ENCODE peak calls at places on chromosome 12, in five cellular contexts. One of them, this sample, is unnamed. For H3K27me3 and H3K4me1, the result is how much of the 10 kb centered on the place peaks cover.

GRCh38 chr12:45540661-45541341 is 188.7 kb upstream of the ARID2 start:
- DNase-seq in pancreas: no peak
- DNase-seq in colonic mucosa: no peak
- DNase-seq in naive thymus-derived CD4-positive, alpha-beta T cell: no peak
- DNase-seq in lung: no peak
- DNase-seq in this sample: no peak

GRCh38 chr12:113244015-113244983 is 23.0 kb downstream of the TPCN1 start:
- DNase-seq in pancreas: peak
- DNase-seq in naive thymus-derived CD4-positive, alpha-beta T cell: no peak
- DNase-seq in lung: peak
- DNase-seq in colonic mucosa: peak
- DNase-seq in this sample: no peak

GRCh38 chr12:109761631-109761950 is 48.0 kb downstream of the FAM222A start:
- DNase-seq in naive thymus-derived CD4-positive, alpha-beta T cell: no peak
- DNase-seq in lung: no peak
- DNase-seq in colonic mucosa: no peak
- DNase-seq in pancreas: peak
- DNase-seq in this sample: no peak

GRCh38 chr12:131872154-131873046 is 22.0 kb upstream of the ULK1 start:
- DNase-seq in lung: no peak
- DNase-seq in naive thymus-derived CD4-positive, alpha-beta T cell: no peak
- DNase-seq in colonic mucosa: no peak
- DNase-seq in pancreas: no peak
- DNase-seq in this sample: peak

GRCh38 chr12:49296836-49297694 is 2.1 kb downstream of the PRPH start:
- DNase-seq in lung: peak
- DNase-seq in colonic mucosa: peak
- DNase-seq in naive thymus-derived CD4-positive, alpha-beta T cell: no peak
- DNase-seq in pancreas: peak
- DNase-seq in this sample: peak

GRCh38 chr12:87995581-87996178 is 33.5 kb downstream of the C12orf50 start:
- DNase-seq in pancreas: no peak
- DNase-seq in lung: peak
- DNase-seq in naive thymus-derived CD4-positive, alpha-beta T cell: no peak
- DNase-seq in colonic mucosa: peak
- DNase-seq in this sample: peak

GRCh38 chr12:128766738-128767501 is 56.8 kb downstream of the SLC15A4 start:
- DNase-seq in lung: no peak
- DNase-seq in pancreas: no peak
- DNase-seq in colonic mucosa: no peak
- DNase-seq in naive thymus-derived CD4-positive, alpha-beta T cell: no peak
- DNase-seq in this sample: no peak

GRCh38 chr12:48811454-48812090 is 6.7 kb upstream of the CACNB3 start:
- DNase-seq in lung: no peak
- DNase-seq in pancreas: no peak
- DNase-seq in naive thymus-derived CD4-positive, alpha-beta T cell: no peak
- DNase-seq in colonic mucosa: no peak
- DNase-seq in this sample: no peak

GRCh38 chr12:40794087-40794486 is 101.8 kb downstream of the CNTN1 start:
- DNase-seq in lung: no peak
- DNase-seq in naive thymus-derived CD4-positive, alpha-beta T cell: no peak
- DNase-seq in colonic mucosa: no peak
- DNase-seq in pancreas: no peak
- DNase-seq in this sample: no peak

GRCh38 chr12:32083489-32083888 is 23.2 kb upstream of the BICD1 start:
- DNase-seq in pancreas: no peak
- DNase-seq in colonic mucosa: no peak
- DNase-seq in naive thymus-derived CD4-positive, alpha-beta T cell: no peak
- DNase-seq in lung: no peak
- DNase-seq in this sample: peak

GRCh38 chr12:39846971-39847661 is 227.5 kb upstream of the ABCD2 start:
- DNase-seq in colonic mucosa: no peak
- DNase-seq in lung: no peak
- DNase-seq in pancreas: no peak
- DNase-seq in naive thymus-derived CD4-positive, alpha-beta T cell: no peak
- DNase-seq in this sample: peak

GRCh38 chr12:49325606-49326005 is 2.6 kb downstream of the TROAP start:
- DNase-seq in naive thymus-derived CD4-positive, alpha-beta T cell: no peak
- DNase-seq in colonic mucosa: no peak
- DNase-seq in pancreas: no peak
- DNase-seq in lung: no peak
- DNase-seq in this sample: no peak

GRCh38 chr12:108442077-108442476 is 73.0 kb upstream of the FICD start:
- DNase-seq in colonic mucosa: no peak
- DNase-seq in lung: no peak
- DNase-seq in naive thymus-derived CD4-positive, alpha-beta T cell: no peak
- DNase-seq in pancreas: no peak
- DNase-seq in this sample: no peak

GRCh38 chr12:17383321-17383720 is 706.7 kb downstream of the RERGL start:
- DNase-seq in naive thymus-derived CD4-positive, alpha-beta T cell: no peak
- DNase-seq in colonic mucosa: no peak
- DNase-seq in lung: no peak
- DNase-seq in pancreas: no peak
- DNase-seq in this sample: no peak

GRCh38 chr12:49200882-49201594 is 12.2 kb upstream of the TUBA1A start:
- DNase-seq in colonic mucosa: no peak
- DNase-seq in lung: no peak
- DNase-seq in naive thymus-derived CD4-positive, alpha-beta T cell: no peak
- DNase-seq in pancreas: no peak
- DNase-seq in this sample: peak

GRCh38 chr12:80129895-80130535 is 30.7 kb downstream of the OTOGL start:
- DNase-seq in pancreas: no peak
- DNase-seq in colonic mucosa: no peak
- DNase-seq in naive thymus-derived CD4-positive, alpha-beta T cell: no peak
- DNase-seq in lung: no peak
- DNase-seq in this sample: no peak

GRCh38 chr12:118853634-118854033 is 127.7 kb upstream of the SRRM4 start:
- DNase-seq in colonic mucosa: no peak
- DNase-seq in naive thymus-derived CD4-positive, alpha-beta T cell: no peak
- DNase-seq in lung: no peak
- DNase-seq in pancreas: no peak
- DNase-seq in this sample: no peak

GRCh38 chr12:97308576-97309198 is 153.9 kb upstream of the RMST start:
- DNase-seq in colonic mucosa: no peak
- DNase-seq in lung: no peak
- DNase-seq in naive thymus-derived CD4-positive, alpha-beta T cell: peak
- DNase-seq in pancreas: no peak
- DNase-seq in this sample: peak

GRCh38 chr12:92695056-92695455 is 7.7 kb upstream of the PLEKHG7 start:
- DNase-seq in lung: no peak
- DNase-seq in naive thymus-derived CD4-positive, alpha-beta T cell: no peak
- DNase-seq in pancreas: no peak
- DNase-seq in colonic mucosa: no peak
- DNase-seq in this sample: no peak

GRCh38 chr12:102917026-102917787 is at the start of gene PAH:
- DNase-seq in naive thymus-derived CD4-positive, alpha-beta T cell: peak
- DNase-seq in colonic mucosa: peak
- DNase-seq in lung: no peak
- DNase-seq in pancreas: peak
- DNase-seq in this sample: peak

GRCh38 chr12:88553941-88554658 is 26.2 kb downstream of the KITLG start:
- DNase-seq in naive thymus-derived CD4-positive, alpha-beta T cell: no peak
- DNase-seq in pancreas: no peak
- DNase-seq in lung: no peak
- DNase-seq in colonic mucosa: no peak
- DNase-seq in this sample: no peak

GRCh38 chr12:69621551-69621950 is 10.8 kb upstream of the LRRC10 start:
- DNase-seq in pancreas: no peak
- DNase-seq in lung: no peak
- DNase-seq in colonic mucosa: no peak
- DNase-seq in naive thymus-derived CD4-positive, alpha-beta T cell: no peak
- DNase-seq in this sample: no peak

GRCh38 chr12:132423251-132424117 is 66.5 kb upstream of the FBRSL1 start:
- DNase-seq in naive thymus-derived CD4-positive, alpha-beta T cell: no peak
- DNase-seq in lung: no peak
- DNase-seq in pancreas: peak
- DNase-seq in colonic mucosa: no peak
- DNase-seq in this sample: no peak

GRCh38 chr12:71484272-71484905 is 44.8 kb downstream of the LGR5 start:
- DNase-seq in colonic mucosa: no peak
- DNase-seq in lung: no peak
- DNase-seq in naive thymus-derived CD4-positive, alpha-beta T cell: no peak
- DNase-seq in pancreas: no peak
- DNase-seq in this sample: no peak

GRCh38 chr12:2836576-2836975 is 1.7 kb upstream of the NRIP2 start:
- DNase-seq in pancreas: no peak
- DNase-seq in colonic mucosa: no peak
- DNase-seq in naive thymus-derived CD4-positive, alpha-beta T cell: no peak
- DNase-seq in lung: no peak
- DNase-seq in this sample: no peak

GRCh38 chr12:109937371-109937770 is 37.3 kb downstream of the TCHP start:
- DNase-seq in lung: no peak
- DNase-seq in colonic mucosa: no peak
- DNase-seq in pancreas: no peak
- DNase-seq in naive thymus-derived CD4-positive, alpha-beta T cell: no peak
- DNase-seq in this sample: no peak

GRCh38 chr12:89863332-89863938 is 154.8 kb upstream of the ATP2B1 start:
- DNase-seq in naive thymus-derived CD4-positive, alpha-beta T cell: peak
- DNase-seq in colonic mucosa: no peak
- DNase-seq in pancreas: no peak
- DNase-seq in lung: no peak
- DNase-seq in this sample: no peak

GRCh38 chr12:105409881-105410471 is 79.5 kb downstream of the C12orf75 start:
- DNase-seq in colonic mucosa: peak
- DNase-seq in naive thymus-derived CD4-positive, alpha-beta T cell: peak
- DNase-seq in pancreas: no peak
- DNase-seq in lung: peak
- DNase-seq in this sample: no peak

GRCh38 chr12:3014641-3015040 is 55.4 kb downstream of the TEAD4 start:
- DNase-seq in naive thymus-derived CD4-positive, alpha-beta T cell: no peak
- DNase-seq in colonic mucosa: no peak
- DNase-seq in lung: no peak
- DNase-seq in pancreas: peak
- DNase-seq in this sample: no peak

GRCh38 chr12:22588817-22589216 is 36.2 kb upstream of the ETNK1 start:
- DNase-seq in colonic mucosa: peak
- DNase-seq in pancreas: no peak
- DNase-seq in lung: no peak
- DNase-seq in naive thymus-derived CD4-positive, alpha-beta T cell: no peak
- DNase-seq in this sample: no peak

DNA sequence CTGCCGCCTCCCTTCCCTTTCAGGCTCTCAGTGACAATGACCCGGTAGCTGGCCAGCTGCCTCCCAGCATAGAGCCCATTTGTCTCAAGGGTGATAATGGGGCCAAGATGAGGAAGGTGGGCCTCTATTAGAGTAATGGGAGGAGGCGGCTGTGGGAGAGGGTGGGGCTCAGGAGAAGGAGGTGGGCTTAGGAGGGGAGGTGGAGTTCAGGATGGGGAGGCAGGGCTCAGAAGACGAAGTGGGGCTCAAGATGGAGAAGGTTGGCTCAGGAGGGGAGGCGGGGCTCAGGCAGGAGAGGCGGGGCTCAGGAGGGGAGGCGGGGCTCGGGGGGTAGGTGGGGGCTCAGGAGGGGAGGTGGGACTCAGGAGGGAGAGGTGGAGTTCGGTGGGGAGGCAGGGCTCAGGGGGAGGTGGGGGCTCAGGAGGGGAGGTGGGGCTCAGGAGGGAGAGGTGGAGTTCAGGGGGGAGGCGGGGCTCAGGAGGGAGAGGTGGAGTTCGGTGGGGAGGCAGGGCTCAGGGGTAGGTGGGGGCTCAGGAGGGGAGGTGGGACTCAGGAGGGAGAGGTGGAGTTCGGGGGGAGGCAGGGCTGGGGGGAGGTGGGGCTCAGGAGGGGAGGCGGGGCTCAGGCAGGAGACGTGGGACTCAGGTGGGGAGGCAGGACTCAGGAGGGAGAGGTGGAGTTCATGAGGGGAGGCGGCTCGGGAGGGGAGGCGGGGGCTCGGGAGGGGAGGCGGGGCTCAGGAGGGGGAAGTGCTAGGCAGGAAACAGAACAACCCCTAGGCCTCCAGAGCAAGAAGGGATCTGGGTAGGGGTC is 36.8 kb downstream of the IQSEC3 start:
- DNase-seq in colonic mucosa: no peak
- DNase-seq in naive thymus-derived CD4-positive, alpha-beta T cell: no peak
- DNase-seq in lung: no peak
- DNase-seq in pancreas: peak
- DNase-seq in this sample: no peak
- H3K27me3 ChIP-seq in colonic mucosa: under half
- H3K27me3 ChIP-seq in naive thymus-derived CD4-positive, alpha-beta T cell: under half
- H3K27me3 ChIP-seq in lung: under half
- H3K27me3 ChIP-seq in pancreas: under half
- H3K27me3 ChIP-seq in this sample: under half

DNA sequence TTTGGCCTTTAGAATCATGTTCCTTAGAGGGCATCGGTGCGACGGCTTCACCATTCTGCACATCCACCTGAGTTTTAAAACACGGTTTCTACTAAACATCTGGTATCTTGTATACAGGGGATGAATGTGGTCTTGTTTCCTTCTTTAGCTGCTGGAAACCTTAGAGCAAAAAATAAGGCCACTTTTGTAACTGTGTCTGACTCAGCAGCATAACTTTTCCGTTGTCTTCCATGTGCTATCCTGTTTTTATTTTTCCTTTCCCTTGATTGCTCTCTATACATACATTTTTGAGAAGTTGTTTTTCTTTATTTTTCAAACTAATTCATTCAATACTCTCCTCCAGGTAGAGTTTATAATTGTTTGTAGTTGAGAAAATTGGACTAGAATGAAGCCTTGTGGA is 108.8 kb upstream of the PCED1B start:
- DNase-seq in pancreas: no peak
- DNase-seq in colonic mucosa: no peak
- DNase-seq in naive thymus-derived CD4-positive, alpha-beta T cell: no peak
- DNase-seq in lung: no peak
- DNase-seq in this sample: no peak
- H3K4me1 ChIP-seq in pancreas: under half
- H3K4me1 ChIP-seq in colonic mucosa: under half
- H3K4me1 ChIP-seq in naive thymus-derived CD4-positive, alpha-beta T cell: under half
- H3K4me1 ChIP-seq in lung: under half
- H3K4me1 ChIP-seq in this sample: under half

DNA sequence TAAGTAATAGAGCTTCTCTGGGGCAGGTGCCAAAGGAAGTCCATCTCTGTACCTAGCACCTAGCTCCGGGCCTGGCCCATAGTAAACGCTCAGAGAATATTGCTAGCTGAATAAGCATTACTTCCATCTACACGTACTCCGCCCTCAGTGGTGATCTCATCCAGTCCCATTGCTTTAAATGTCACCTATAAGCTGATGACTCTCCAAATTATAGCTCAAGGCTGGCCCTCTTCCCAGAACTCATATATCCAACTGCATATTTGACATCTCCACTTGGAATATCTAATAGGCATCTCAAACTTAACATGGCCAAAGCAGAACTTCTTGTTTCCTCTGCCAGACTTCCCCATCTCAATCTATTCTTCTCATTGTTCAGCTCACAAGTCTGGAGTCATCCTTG is 6.9 kb upstream of the DYNLL1 start:
- DNase-seq in lung: no peak
- DNase-seq in pancreas: no peak
- DNase-seq in naive thymus-derived CD4-positive, alpha-beta T cell: no peak
- DNase-seq in colonic mucosa: peak
- DNase-seq in this sample: no peak
- H3K27ac ChIP-seq in lung: no peak
- H3K27ac ChIP-seq in pancreas: no peak
- H3K27ac ChIP-seq in naive thymus-derived CD4-positive, alpha-beta T cell: no peak
- H3K27ac ChIP-seq in colonic mucosa: no peak
- H3K27ac ChIP-seq in this sample: no peak

GRCh38 chr12:13204428-13204827 is 7.9 kb downstream of the EMP1 start:
- DNase-seq in pancreas: no peak
- DNase-seq in lung: no peak
- DNase-seq in naive thymus-derived CD4-positive, alpha-beta T cell: no peak
- DNase-seq in colonic mucosa: no peak
- DNase-seq in this sample: peak
- H3K27me3 ChIP-seq in pancreas: under half
- H3K27me3 ChIP-seq in lung: under half
- H3K27me3 ChIP-seq in naive thymus-derived CD4-positive, alpha-beta T cell: under half
- H3K27me3 ChIP-seq in colonic mucosa: under half
- H3K27me3 ChIP-seq in this sample: under half

GRCh38 chr12:14839262-14839661 is 4.1 kb downstream of the ART4 start:
- DNase-seq in colonic mucosa: no peak
- DNase-seq in lung: no peak
- DNase-seq in naive thymus-derived CD4-positive, alpha-beta T cell: no peak
- DNase-seq in pancreas: no peak
- DNase-seq in this sample: no peak
- H3K4me1 ChIP-seq in colonic mucosa: under half
- H3K4me1 ChIP-seq in lung: under half
- H3K4me1 ChIP-seq in naive thymus-derived CD4-positive, alpha-beta T cell: under half
- H3K4me1 ChIP-seq in pancreas: under half
- H3K4me1 ChIP-seq in this sample: under half

This sample was measured in foreskin keratinocyte.